ENCODE peak calls at places on chromosome 1, in seven cellular contexts. O is H9; C is AG10803; H is stimulated activated CD4-positive, alpha-beta T cell treated with anti-CD3 and anti-CD28 coated beads, Interleukin-2, amount 100 ng/mL, for 48 hours; X is kidney epithelial cell; A is MM.1S; I is NCI-H460. L is an unnamed sample.

GRCh38 chr1:11524465-11525150 is 45.7 kb downstream of the DISP3 start:
- DNase-seq in H (no peak), O (no peak), X (no peak), A (no peak), I (no peak), C (no peak), L (no peak)

GRCh38 chr1:1687846-1688245 is 4.7 kb downstream of the SLC35E2B start:
- DNase-seq in X (no peak), A (no peak), C (no peak), O (no peak), I (no peak), H (no peak), L (no peak)

GRCh38 chr1:59477286-59477685 is 180.4 kb downstream of the FGGY start:
- DNase-seq in X (no peak), H (peak; percentile 32), I (no peak), C (peak; percentile 80), A (no peak), O (no peak), L (no peak)

GRCh38 chr1:180507826-180508724 is 5.7 kb upstream of the ACBD6 start:
- DNase-seq in A (no peak), H (no peak), I (no peak), O (no peak), X (no peak), C (peak; percentile 44), L (no peak)

GRCh38 chr1:89820423-89821321 is at the start of gene LRRC8D:
- DNase-seq in X (no peak), H (peak; percentile 63), O (peak; percentile 93), A (peak; percentile 79), C (peak; percentile 65), I (peak; percentile 50), L (peak; percentile 91)

GRCh38 chr1:22711071-22711470 is 432 bp downstream of the EPHB2 start:
- DNase-seq in H (no peak), C (no peak), O (no peak), X (no peak), A (no peak), I (no peak), L (no peak)

GRCh38 chr1:155598842-155599331 is 11.1 kb upstream of the MSTO1 start:
- DNase-seq in H (no peak), O (peak; percentile 63), C (peak; percentile 48), I (no peak), X (peak; percentile 2), A (no peak), L (peak; percentile 26)

GRCh38 chr1:109874445-109874844 is 36.2 kb upstream of the CSF1 start:
- DNase-seq in H (no peak), I (no peak), O (no peak), A (no peak), X (no peak), C (peak; percentile 37), L (no peak)

GRCh38 chr1:212030936-212031528 is 4.3 kb downstream of the INTS7 start:
- DNase-seq in O (no peak), A (no peak), H (no peak), X (peak; percentile 51), I (peak; percentile 90), C (peak; percentile 84), L (no peak)

GRCh38 chr1:165068716-165069115 is 287.8 kb downstream of the LMX1A start:
- DNase-seq in X (no peak), O (no peak), H (no peak), I (no peak), C (no peak), A (no peak), L (no peak)